ENCODE peak calls at places on chromosome 15, in nine cellular contexts. J is tibial artery, N is prostate gland, O is psoas muscle, C is Peyer's patch, P is small intestine, T is left ventricle myocardium inferior, H is AG04450, U is thoracic aorta. A is an unnamed sample.

GRCh38 chr15:76674883-76675282 is 230.3 kb downstream of the SCAPER start:
- DNase-seq in J (no peak), N (no peak), O (no peak), C (no peak), P (no peak), T (no peak), H (peak), U (no peak), A (peak)

GRCh38 chr15:81888748-81889479 is 156.9 kb downstream of the MEX3B start:
- DNase-seq in J (no peak), N (no peak), O (no peak), C (no peak), P (no peak), T (no peak), H (peak), U (no peak), A (peak)

GRCh38 chr15:35514759-35515158 is 31.2 kb downstream of the DPH6 start:
- DNase-seq in J (no peak), N (no peak), O (no peak), C (no peak), P (no peak), T (no peak), H (no peak), U (no peak), A (peak)

GRCh38 chr15:37973856-37974255 is 39.4 kb downstream of the TMCO5A start:
- DNase-seq in J (no peak), N (no peak), O (no peak), C (no peak), P (no peak), T (no peak), H (no peak), U (no peak), A (no peak)

GRCh38 chr15:80173022-80173759 is 20.4 kb downstream of the FAH start:
- DNase-seq in J (peak), N (peak), O (peak), C (peak), P (peak), T (peak), H (no peak), U (no peak), A (peak)

GRCh38 chr15:39474657-39475056 is 106.2 kb upstream of the THBS1 start:
- DNase-seq in J (no peak), N (no peak), O (no peak), C (no peak), P (no peak), T (no peak), H (no peak), U (no peak), A (peak)

GRCh38 chr15:62066663-62067447 is at the start of gene C2CD4A:
- DNase-seq in J (peak), N (peak), O (peak), C (peak), P (peak), T (peak), H (no peak), U (no peak), A (no peak)

GRCh38 chr15:33722005-33722672 is 246.2 kb upstream of the CHRM5 start:
- DNase-seq in J (no peak), N (no peak), O (no peak), C (no peak), P (no peak), T (no peak), H (no peak), U (no peak), A (peak)

DNA sequence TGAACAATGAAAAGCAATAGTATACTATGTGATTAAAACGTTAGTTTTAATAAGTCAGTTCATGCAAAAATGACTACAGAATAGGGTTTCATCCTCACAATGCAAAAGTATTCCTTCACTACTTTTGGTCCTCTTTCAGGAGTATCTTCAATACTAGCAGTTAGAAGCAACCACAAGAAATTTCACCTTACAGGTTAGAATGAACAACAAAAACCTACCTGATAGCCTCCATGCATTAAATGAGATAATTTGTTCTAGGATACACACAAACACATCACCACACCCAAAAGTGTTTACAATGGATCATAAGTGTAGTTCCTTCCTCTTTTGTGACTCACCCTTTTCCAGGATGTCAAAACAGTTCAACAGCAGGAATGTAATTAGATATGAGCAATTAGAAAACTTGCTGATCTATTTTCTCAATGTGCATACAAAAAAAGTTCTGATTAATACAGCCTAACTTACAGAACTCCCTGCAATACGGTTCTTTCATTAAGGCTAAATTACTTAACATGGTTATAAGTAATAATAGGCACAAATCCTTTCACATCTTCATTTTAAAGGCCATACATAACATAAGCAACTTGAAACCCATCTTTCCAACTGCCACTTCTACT is 21.6 kb downstream of the UACA start:
- DNase-seq in J (no peak), N (no peak), O (no peak), C (no peak), P (peak), T (no peak), H (no peak), U (no peak), A (no peak)
- H3K27ac ChIP-seq in J (peak), N (peak), O (peak), C (no peak), P (no peak), T (peak), H (no peak), U (peak), A (no peak)

GRCh38 chr15:88604972-88605506 is 16.1 kb upstream of the AEN start:
- DNase-seq in J (no peak), N (no peak), O (no peak), C (no peak), P (no peak), T (no peak), H (no peak), U (no peak), A (no peak)
- H3K4me3 ChIP-seq in J (no peak), N (no peak), O (peak), C (no peak), P (no peak), T (peak), H (no peak), U (peak), A (no peak)

GRCh38 chr15:85401108-85401765 is 20.8 kb downstream of the AKAP13 start:
- DNase-seq in J (no peak), N (no peak), O (no peak), C (no peak), P (no peak), T (no peak), H (no peak), U (no peak), A (no peak)
- H3K27ac ChIP-seq in J (no peak), N (peak), O (no peak), C (peak), P (no peak), T (peak), H (no peak), U (no peak), A (no peak)

GRCh38 chr15:100966997-100967396 is 47.8 kb downstream of the LRRK1 start:
- DNase-seq in J (no peak), N (no peak), O (no peak), C (no peak), P (no peak), T (no peak), H (no peak), U (no peak), A (no peak)

GRCh38 chr15:100975043-100975442 is 55.9 kb downstream of the LRRK1 start:
- DNase-seq in J (no peak), N (no peak), O (no peak), C (no peak), P (no peak), T (no peak), H (no peak), U (no peak), A (no peak)

GRCh38 chr15:100968043-100968966 is 49.1 kb downstream of the LRRK1 start:
- DNase-seq in J (no peak), N (no peak), O (no peak), C (no peak), P (no peak), T (no peak), H (no peak), U (no peak), A (peak)

GRCh38 chr15:100973351-100974034 is 54.3 kb downstream of the LRRK1 start:
- DNase-seq in J (no peak), N (no peak), O (no peak), C (no peak), P (peak), T (no peak), H (no peak), U (no peak), A (no peak)

GRCh38 chr15:100972975-100973350 is 53.8 kb downstream of the LRRK1 start:
- DNase-seq in J (no peak), N (no peak), O (no peak), C (no peak), P (no peak), T (no peak), H (no peak), U (no peak), A (no peak)
- H3K4me3 ChIP-seq in J (peak), N (peak), O (peak), C (peak), P (peak), T (peak), H (peak), U (peak), A (peak)

DNA sequence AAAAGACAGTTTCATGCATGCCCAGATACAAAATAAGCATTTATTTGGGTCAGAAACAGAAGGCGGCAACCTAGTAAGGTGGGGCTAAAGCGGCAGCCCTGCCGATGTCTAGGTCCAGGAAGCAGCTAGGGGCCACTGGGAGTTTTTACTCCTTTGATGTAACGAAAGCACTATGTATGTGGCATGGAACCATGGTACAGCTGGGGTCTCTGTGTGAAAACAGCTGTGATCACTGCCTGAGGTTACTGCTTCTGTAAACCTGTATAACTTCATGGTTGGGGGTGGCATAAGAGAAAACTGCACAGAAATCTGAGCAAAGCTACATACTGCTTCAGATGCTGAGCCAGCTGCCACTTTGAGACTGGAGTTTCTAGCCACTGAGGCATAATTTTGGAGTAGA is 119.5 kb downstream of the ZNF280D start:
- DNase-seq in J (no peak), N (no peak), O (no peak), C (no peak), P (no peak), T (no peak), H (no peak), U (no peak), A (no peak)
- H3K27ac ChIP-seq in J (no peak), N (no peak), O (no peak), C (no peak), P (no peak), T (no peak), H (no peak), U (no peak), A (no peak)

GRCh38 chr15:90394074-90394473 is 6.0 kb downstream of the IQGAP1 start:
- DNase-seq in J (no peak), N (no peak), O (no peak), C (no peak), P (peak), T (no peak), H (no peak), U (no peak), A (no peak)
- H3K4me3 ChIP-seq in J (no peak), N (no peak), O (peak), C (no peak), P (no peak), T (no peak), H (no peak), U (no peak), A (no peak)

DNA sequence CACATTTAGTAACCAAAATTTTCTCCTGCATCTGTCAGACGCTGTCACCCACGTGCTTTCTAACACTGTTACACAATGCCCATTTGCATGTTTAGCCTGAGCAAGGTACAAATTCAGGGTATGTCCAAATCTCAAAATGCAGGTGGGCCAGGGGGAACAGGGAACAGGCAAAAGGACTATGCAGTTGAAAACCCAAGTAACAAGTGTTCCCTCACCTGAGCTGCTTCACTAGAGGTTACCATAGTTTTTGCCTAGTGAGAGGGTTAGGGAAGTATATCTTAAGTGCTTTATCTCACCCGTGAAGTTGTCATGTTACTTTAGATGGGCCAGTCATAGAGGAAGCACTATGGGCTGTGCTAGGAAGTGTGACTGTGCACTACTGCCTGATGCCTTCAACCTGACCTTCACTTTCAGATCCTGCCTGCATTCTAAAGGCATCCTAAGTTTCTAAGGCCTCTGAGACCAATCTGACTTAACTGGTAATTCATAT is 6.0 kb upstream of the TMEM87A start:
- DNase-seq in J (no peak), N (no peak), O (no peak), C (no peak), P (no peak), T (no peak), H (no peak), U (no peak), A (no peak)
- H3K27ac ChIP-seq in J (no peak), N (no peak), O (no peak), C (no peak), P (no peak), T (no peak), H (no peak), U (no peak), A (no peak)